ENCODE peak calls at places on chromosomes 4 and X, in six cellular contexts. J, N, M, K, S and A are unnamed samples.
A peak's percentile ranks its signal among the peaks of the same experiment; 100 is the strongest.

GRCh38 chr4:146104541-146104940 is 71.0 kb upstream of the LSM6 start:
- DNase-seq in K (no peak), M (no peak), N (no peak), S (no peak), J (no peak), A (no peak)

GRCh38 chr4:56038763-56039162 is 90.0 kb downstream of the CEP135 start:
- DNase-seq in M (no peak), N (no peak), K (no peak), S (no peak), J (no peak), A (no peak)

GRCh38 chrX:19852014-19853005 is 35.1 kb downstream of the SH3KBP1 start:
- DNase-seq in K (no peak), S (peak; percentile 79), J (peak; percentile 36), N (peak; percentile 23), M (no peak), A (no peak)

GRCh38 chr4:3176625-3177229 is 72.2 kb upstream of the MSANTD1 start:
- DNase-seq in S (no peak), M (no peak), J (no peak), N (no peak), K (no peak), A (no peak)

GRCh38 chr4:13920901-13921300 is 293.4 kb upstream of the BOD1L1 start:
- DNase-seq in N (peak; percentile 100), J (peak; percentile 99), S (peak; percentile 66), K (peak; percentile 93), M (peak; percentile 31), A (no peak)

GRCh38 chrX:153689654-153690465 is 2.1 kb downstream of the SLC6A8 start:
- DNase-seq in N (no peak), K (no peak), J (peak; percentile 45), M (no peak), S (peak; percentile 65), A (no peak)

GRCh38 chr4:11165052-11165451 is 263.6 kb downstream of the HS3ST1 start:
- DNase-seq in N (no peak), M (no peak), J (peak; percentile 48), K (no peak), S (no peak), A (no peak)

GRCh38 chrX:153643431-153644351 is 3.3 kb upstream of the DUSP9 start:
- DNase-seq in J (no peak), M (no peak), N (no peak), K (peak; percentile 43), S (peak; percentile 56), A (peak; percentile 49)

GRCh38 chr4:147311956-147312355 is 168.9 kb upstream of the EDNRA start:
- DNase-seq in N (no peak), M (no peak), J (no peak), K (no peak), S (no peak), A (no peak)

GRCh38 chrX:68936608-68937007 is 107.8 kb downstream of the EFNB1 start:
- DNase-seq in N (peak; percentile 51), S (peak; percentile 46), K (peak; percentile 10), J (no peak), M (no peak), A (no peak)

GRCh38 chrX:120315776-120316175 is 4.5 kb upstream of the TMEM255A start:
- DNase-seq in K (no peak), J (no peak), M (no peak), S (no peak), N (no peak), A (no peak)

GRCh38 chrX:120311632-120312000 is 355 bp upstream of the TMEM255A start:
- DNase-seq in M (no peak), S (no peak), J (no peak), K (no peak), N (no peak), A (no peak)

GRCh38 chrX:120310861-120311631 is at the start of gene TMEM255A:
- DNase-seq in K (peak; percentile 15), J (peak; percentile 71), M (peak; percentile 72), N (no peak), S (peak; percentile 68), A (no peak)

GRCh38 chrX:120316587-120317283 is 5.5 kb upstream of the TMEM255A start:
- DNase-seq in S (no peak), N (no peak), K (no peak), M (no peak), J (no peak), A (no peak)
- H3K27ac ChIP-seq in S (no peak overlapping the region), N (no peak overlapping the region), K (no peak overlapping the region), M (no peak overlapping the region), J (no peak overlapping the region), A (no peak overlapping the region)

DNA sequence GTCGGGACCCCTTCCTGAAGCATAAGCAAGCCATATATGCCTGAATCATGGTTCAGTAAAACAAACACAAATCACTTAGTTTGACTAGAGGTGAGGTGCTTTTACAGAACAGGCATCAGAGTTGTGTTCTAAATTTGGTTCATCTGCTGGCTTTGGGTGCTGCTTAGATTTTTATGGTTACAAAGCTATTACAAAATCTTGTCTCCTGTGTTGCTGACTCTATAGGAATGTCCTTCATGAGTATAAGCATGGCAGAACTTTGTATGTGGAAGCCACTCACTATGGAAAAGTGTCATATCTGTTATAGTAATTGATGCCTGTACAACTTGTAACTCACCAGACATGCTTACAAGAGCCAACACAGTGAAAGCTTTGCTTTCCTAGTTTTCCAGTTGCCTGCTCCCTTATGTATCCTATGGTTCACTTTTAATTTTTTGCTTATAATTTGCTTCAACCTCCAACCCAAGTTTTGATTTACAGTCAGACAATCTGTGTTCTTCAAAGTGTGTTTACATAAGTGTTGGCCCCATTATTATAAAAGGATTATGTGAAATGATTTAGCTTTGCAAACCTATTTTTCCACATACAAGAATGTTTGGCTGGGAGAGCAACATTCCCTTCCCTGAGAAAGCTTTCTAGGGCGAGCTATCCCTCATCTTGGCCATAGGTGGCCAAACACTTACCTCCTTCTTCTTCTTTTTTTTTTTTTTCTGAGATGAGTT is 30.0 kb upstream of the CYP2U1 start:
- DNase-seq in J (no peak), M (no peak), N (no peak), K (no peak), S (no peak), A (no peak)
- H3K4me3 ChIP-seq in J (no peak overlapping the region), M (no peak overlapping the region), N (no peak overlapping the region), K (no peak overlapping the region), S (no peak overlapping the region), A (no peak overlapping the region)

DNA sequence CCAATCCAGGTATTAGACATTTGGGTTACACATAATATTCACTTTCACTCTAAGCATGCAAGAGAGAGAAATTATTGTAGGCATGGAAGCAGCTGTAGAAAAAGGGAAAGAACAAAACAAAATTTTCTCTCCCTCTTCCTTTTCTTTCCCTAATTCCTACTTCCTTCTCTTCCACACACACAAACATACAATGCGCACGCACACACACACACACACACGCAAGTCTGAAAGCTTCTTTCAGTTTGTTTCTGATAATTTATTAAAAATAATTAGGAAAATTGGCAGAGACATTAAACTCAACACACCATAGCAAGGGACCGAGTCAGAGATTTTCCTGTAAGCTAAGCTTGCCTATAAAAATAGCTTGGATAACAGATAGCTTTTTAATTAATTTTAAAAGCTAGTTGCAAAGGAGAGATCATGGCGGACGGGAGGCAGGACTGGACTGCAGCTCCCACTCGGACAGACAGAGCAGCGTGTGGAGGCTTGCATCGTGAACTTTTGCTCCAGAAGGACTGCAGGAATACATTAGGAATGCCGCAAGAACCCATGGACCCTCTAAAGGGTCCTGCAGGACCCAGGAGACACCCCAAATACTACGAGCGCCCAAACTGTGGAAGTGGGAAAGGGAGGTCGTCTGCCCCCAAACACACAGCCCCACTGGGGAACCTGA is 92.6 kb upstream of the MAPK10 start:
- DNase-seq in S (no peak), N (no peak), M (peak; percentile 44), K (no peak), J (no peak), A (no peak)
- H3K27ac ChIP-seq in S (peak overlapping the region; percentile 67), N (peak overlapping the region; percentile 63), M (peak overlapping the region; percentile 60), K (no peak overlapping the region), J (peak overlapping the region; percentile 52), A (no peak overlapping the region)

DNA sequence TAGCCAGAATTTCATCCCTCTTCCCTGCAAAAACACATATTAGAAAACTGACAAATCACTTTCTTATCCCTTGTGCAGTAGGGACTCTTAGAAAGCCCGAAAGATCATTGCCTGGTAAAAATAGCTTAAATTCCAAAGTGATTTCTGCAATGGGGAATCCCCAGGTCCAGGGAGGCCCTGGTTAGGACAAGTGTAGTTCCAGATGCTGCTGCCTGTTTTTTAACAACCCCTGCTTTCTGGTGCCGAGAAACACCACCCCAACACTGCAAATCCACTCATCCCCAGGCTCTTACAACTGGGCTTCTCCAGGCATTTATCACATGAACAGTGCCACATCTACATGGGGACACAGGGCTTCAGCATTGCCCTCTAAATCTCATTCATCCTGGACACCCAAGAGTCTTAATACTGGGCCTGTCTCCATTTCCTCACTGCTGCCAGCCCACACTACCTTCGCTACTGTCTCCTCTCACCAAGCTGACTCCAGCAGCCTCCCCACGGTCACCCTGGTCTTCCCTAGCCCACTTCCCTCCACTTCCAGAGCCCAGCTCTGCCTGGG is 112.2 kb upstream of the PSAPL1 start:
- DNase-seq in N (peak; percentile 13), K (no peak), S (no peak), J (no peak), M (no peak), A (peak; percentile 17)
- H3K4me3 ChIP-seq in N (no peak overlapping the region), K (no peak overlapping the region), S (no peak overlapping the region), J (no peak overlapping the region), M (no peak overlapping the region), A (no peak overlapping the region)